ENCODE peak calls at places on chromosomes 1 and 21, in seven cellular contexts. T is tibial artery, F is choroid plexus epithelial cell, X is astrocyte of the spinal cord, U is GM10248, P is GM06990, W is HFF-Myc. C is an unnamed sample.

GRCh38 chr21:26842300-26842699 is 2.9 kb downstream of the ADAMTS1 start:
- DNase-seq in X (no peak), F (peak; percentile 40), T (no peak), W (no peak), U (no peak), P (no peak), C (peak; percentile 22)

GRCh38 chr21:34133802-34134201 is 60.4 kb downstream of the MRPS6 start:
- DNase-seq in U (no peak), W (no peak), T (no peak), X (no peak), P (no peak), F (no peak), C (no peak)

GRCh38 chr21:30240661-30241060 is 24.8 kb upstream of the CLDN8 start:
- DNase-seq in X (no peak), U (no peak), F (no peak), P (no peak), W (no peak), T (no peak), C (no peak)

GRCh38 chr1:228884615-228885566 is 149.6 kb downstream of the RHOU start:
- DNase-seq in U (no peak), T (no peak), X (no peak), F (peak; percentile 49), W (no peak), P (no peak), C (no peak)

GRCh38 chr1:100581096-100581705 is 43.3 kb downstream of the GPR88 start:
- DNase-seq in X (no peak), U (no peak), W (no peak), P (no peak), F (no peak), T (no peak), C (no peak)

GRCh38 chr21:27759091-27759659 is 792.3 kb upstream of the ADAMTS5 start:
- DNase-seq in T (no peak), X (no peak), W (no peak), P (no peak), U (no peak), F (no peak), C (peak; percentile 39)

GRCh38 chr1:26161408-26162219 is 2.7 kb downstream of the FAM110D start:
- DNase-seq in F (peak; percentile 55), X (peak; percentile 33), W (no peak), T (peak; percentile 77), U (no peak), P (no peak), C (peak; percentile 48)

GRCh38 chr1:170253180-170253579 is 107.4 kb downstream of the NTMT2 start:
- DNase-seq in T (no peak), U (no peak), X (no peak), P (no peak), W (peak; percentile 68), F (no peak), C (no peak)

GRCh38 chr1:171434717-171435346 is 50.5 kb upstream of the PRRC2C start:
- DNase-seq in U (no peak), T (peak; percentile 69), F (peak; percentile 87), W (peak; percentile 71), P (no peak), X (peak; percentile 90), C (peak; percentile 92)

GRCh38 chr1:106768077-106768476 is 288.4 kb upstream of the PRMT6 start:
- DNase-seq in X (no peak), F (peak; percentile 17), P (no peak), U (no peak), W (no peak), T (no peak), C (peak; percentile 80)

GRCh38 chr1:178344513-178345077 is 152.2 kb downstream of the CLEC20A start:
- DNase-seq in T (no peak), X (peak; percentile 81), P (no peak), U (peak; percentile 15), F (peak; percentile 92), W (no peak), C (peak; percentile 66)

GRCh38 chr1:198986442-198986841 is 347.6 kb downstream of the PTPRC start:
- DNase-seq in W (no peak), U (no peak), X (no peak), P (no peak), T (no peak), F (no peak), C (no peak)

GRCh38 chr1:47508900-47509488 is 71.2 kb downstream of the FOXD2 start:
- DNase-seq in T (no peak), U (no peak), F (peak; percentile 29), P (no peak), W (no peak), X (peak; percentile 31), C (no peak)

GRCh38 chr1:40344597-40344996 is 27.5 kb upstream of the COL9A2 start:
- DNase-seq in T (peak; percentile 74), F (peak; percentile 68), U (peak; percentile 41), X (peak; percentile 7), W (no peak), P (no peak), C (no peak)

GRCh38 chr1:64755356-64755755 is 10.5 kb downstream of the RAVER2 start:
- DNase-seq in F (no peak), W (no peak), P (no peak), T (no peak), X (no peak), U (no peak), C (no peak)

GRCh38 chr1:172964864-172965263 is 85.9 kb downstream of the TNFSF18 start:
- DNase-seq in U (no peak), T (no peak), P (no peak), X (no peak), W (peak; percentile 45), F (no peak), C (peak; percentile 37)
- TF ChIP-seq CTCF in U (no peak), T (no peak), P (no peak), X (no peak), W (no peak), F (no peak), C (no peak)

DNA sequence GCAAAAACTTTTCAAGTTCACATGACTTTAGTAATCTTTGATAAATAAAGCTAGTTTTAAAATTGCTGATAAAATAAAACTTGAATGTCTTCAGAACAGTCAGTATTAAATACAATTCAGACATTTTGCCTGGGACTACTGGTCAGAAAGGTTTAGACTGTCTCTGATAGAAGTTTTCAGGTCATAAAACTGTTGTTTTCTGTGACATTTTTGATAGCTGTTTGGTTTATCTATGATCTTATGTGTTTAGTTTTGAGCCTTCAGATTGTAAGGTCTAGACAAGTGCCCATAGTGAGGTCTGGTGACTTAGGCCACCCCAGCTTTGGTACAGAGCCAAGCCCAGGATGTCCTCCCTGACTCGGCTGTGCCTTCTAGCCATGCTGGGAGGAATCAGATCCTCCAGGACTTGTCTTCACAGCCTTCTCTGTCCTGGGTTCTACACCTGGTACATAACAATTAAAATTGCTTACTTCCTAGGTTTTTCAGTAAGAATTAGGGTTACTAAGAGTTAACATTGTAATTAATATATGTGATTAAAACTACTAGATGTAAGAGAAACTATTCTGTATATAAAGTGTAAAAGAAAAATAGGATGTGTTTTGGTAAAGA is 15.1 kb upstream of the DNAH14 start:
- DNase-seq in W (no peak), U (no peak), X (no peak), T (no peak), P (no peak), F (peak; percentile 2), C (peak; percentile 7)
- TF ChIP-seq CTCF in W (no peak), U (no peak), X (no peak), T (no peak), P (no peak), F (no peak), C (no peak)

GRCh38 chr1:239812580-239812979 is 279.1 kb upstream of the FMN2 start:
- DNase-seq in F (no peak), U (no peak), W (no peak), X (no peak), P (no peak), T (no peak), C (no peak)

GRCh38 chr1:239815074-239815473 is 276.6 kb upstream of the FMN2 start:
- DNase-seq in P (no peak), X (peak; percentile 3), U (no peak), W (no peak), F (no peak), T (no peak), C (peak; percentile 22)

GRCh38 chr1:239811211-239811902 is 280.3 kb upstream of the FMN2 start:
- DNase-seq in T (no peak), W (no peak), F (no peak), X (peak; percentile 25), P (no peak), U (no peak), C (no peak)

GRCh38 chr1:239816090-239816812 is 275.4 kb upstream of the FMN2 start:
- DNase-seq in P (no peak), U (no peak), T (peak; percentile 74), F (peak; percentile 23), W (no peak), X (peak; percentile 77), C (peak; percentile 95)

DNA sequence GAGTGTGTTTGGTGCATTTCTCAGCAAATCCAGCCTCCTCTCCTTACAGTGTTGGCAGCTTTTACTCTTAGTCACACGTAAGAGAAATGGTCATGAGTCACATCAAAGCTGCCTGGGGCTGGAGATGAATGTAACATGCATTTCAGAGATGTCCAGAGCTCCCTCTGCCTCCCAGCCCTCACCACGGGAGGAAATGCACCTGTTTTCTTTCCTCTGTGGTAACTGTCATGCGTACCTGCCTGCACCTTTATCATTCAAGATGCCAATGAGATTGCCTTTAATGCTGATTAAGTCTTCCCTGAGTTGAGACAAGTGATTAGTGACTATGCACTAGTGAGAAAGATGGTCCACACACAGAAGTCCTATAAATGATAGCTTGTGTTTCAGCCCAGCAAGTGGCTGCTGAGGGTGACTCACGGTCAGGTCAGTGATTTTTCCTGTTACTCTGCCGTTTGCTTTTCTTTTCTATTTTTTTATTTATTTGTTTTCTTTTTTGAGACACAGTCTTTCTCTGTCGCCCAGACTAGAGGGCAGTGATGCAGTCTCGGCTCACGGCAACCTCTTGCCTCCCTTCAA is 277.3 kb upstream of the FMN2 start:
- DNase-seq in P (no peak), W (no peak), T (no peak), X (peak; percentile 89), U (no peak), F (peak; percentile 14), C (peak; percentile 99)
- TF ChIP-seq CTCF in P (no peak), W (no peak), T (no peak), X (no peak), U (no peak), F (no peak), C (peak; percentile 49)

GRCh38 chr1:12047120-12047876 is 15.8 kb upstream of the TNFRSF8 start:
- DNase-seq in P (peak; percentile 87), W (no peak), U (peak; percentile 76), T (no peak), X (peak; percentile 40), F (peak; percentile 47), C (no peak)

GRCh38 chr1:12052008-12052573 is 11.0 kb upstream of the TNFRSF8 start:
- DNase-seq in T (peak; percentile 79), W (peak; percentile 66), U (peak; percentile 86), P (peak; percentile 89), F (peak; percentile 87), X (peak; percentile 76), C (peak; percentile 80)

GRCh38 chr1:12048376-12048775 is 14.7 kb upstream of the TNFRSF8 start:
- DNase-seq in U (no peak), X (no peak), T (no peak), F (no peak), P (no peak), W (no peak), C (no peak)

GRCh38 chr1:12051361-12051760 is 11.7 kb upstream of the TNFRSF8 start:
- DNase-seq in W (no peak), P (no peak), U (no peak), F (no peak), X (no peak), T (no peak), C (no peak)

DNA sequence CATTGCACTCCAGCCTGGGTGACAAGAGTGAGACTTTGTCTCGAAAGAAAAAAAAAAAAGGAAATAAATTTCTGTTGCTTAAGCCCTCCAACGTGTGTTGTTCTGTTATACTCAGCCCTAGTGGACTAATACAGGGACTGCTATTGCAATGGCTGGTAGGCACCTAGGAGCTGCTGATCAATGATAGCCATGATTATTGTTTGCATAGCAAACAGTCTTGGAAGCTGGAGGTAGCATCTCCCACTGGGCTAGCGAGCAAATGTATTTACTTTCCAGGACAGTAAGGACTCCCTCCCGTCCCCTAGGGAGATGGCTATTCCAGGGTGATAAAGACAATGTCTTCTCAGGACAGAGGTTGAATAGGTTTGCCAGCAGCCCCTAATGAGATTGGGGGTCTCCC is 13.5 kb upstream of the TNFRSF8 start:
- DNase-seq in T (no peak), F (no peak), U (no peak), P (no peak), X (no peak), W (no peak), C (no peak)
- TF ChIP-seq CTCF in T (no peak), F (peak; percentile 20), U (no peak), P (peak; percentile 20), X (no peak), W (no peak), C (no peak)